ENCODE peak calls at places on chromosomes 13 and 19, in four cellular contexts. V is fibroblast of mammary gland, U is mesenchymal stem cell, X is uterus. Q is an unnamed sample.

GRCh38 chr13:42041684-42042035 is 6.8 kb upstream of the DGKH start:
- DNase-seq in V (peak), U (peak), X (peak), Q (peak)

GRCh38 chr19:34960103-34960805 is 3.8 kb downstream of the ZNF792 start:
- DNase-seq in V (peak), U (no peak), X (no peak), Q (no peak)

GRCh38 chr13:86681223-86681622 is 882.0 kb upstream of the SLITRK6 start:
- DNase-seq in V (no peak), U (no peak), X (no peak), Q (no peak)

GRCh38 chr19:35106291-35106583 is 9.4 kb upstream of the FXYD3 start:
- DNase-seq in V (no peak), U (no peak), X (no peak), Q (no peak)

GRCh38 chr13:43783820-43784219 is 3.0 kb downstream of the ENOX1 start:
- DNase-seq in V (peak), U (peak), X (no peak), Q (no peak)

GRCh38 chr13:112241288-112241687 is 134.9 kb upstream of the SPACA7 start:
- DNase-seq in V (no peak), U (no peak), X (no peak), Q (no peak)

GRCh38 chr19:58558066-58558622 is at the start of gene UBE2M:
- DNase-seq in V (peak), U (peak), X (peak), Q (peak)

GRCh38 chr13:87094646-87095045 is 576.5 kb upstream of the SLITRK5 start:
- DNase-seq in V (peak), U (peak), X (no peak), Q (no peak)

GRCh38 chr13:47415048-47415447 is 518.2 kb upstream of the HTR2A start:
- DNase-seq in V (no peak), U (peak), X (no peak), Q (no peak)

DNA sequence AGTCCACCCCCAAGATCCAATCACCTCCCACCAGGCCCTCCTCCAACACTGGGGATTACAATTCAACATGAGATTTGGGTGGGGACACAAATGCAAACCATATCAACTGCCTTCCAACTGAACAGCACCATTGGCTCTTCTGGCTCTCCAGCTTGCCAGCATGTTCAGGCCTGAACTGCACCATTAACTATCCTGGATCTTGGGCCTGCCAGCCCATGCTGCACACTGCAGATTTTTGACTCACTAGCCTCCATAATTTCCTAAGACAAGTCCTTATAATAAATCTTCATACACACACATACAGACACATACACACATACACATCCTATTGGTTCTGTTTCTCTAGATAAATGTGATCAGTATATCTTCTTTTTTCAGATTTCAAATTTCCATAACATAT is 737.1 kb upstream of the SPRY2 start:
- DNase-seq in V (no peak), U (no peak), X (no peak), Q (no peak)
- H3K4me3 ChIP-seq in V (no peak), U (no peak), X (no peak), Q (no peak)

GRCh38 chr13:35917252-35917941 is 213.8 kb downstream of the DCLK1 start:
- DNase-seq in V (no peak), U (no peak), X (no peak), Q (no peak)

GRCh38 chr13:35920816-35921215 is 210.4 kb downstream of the DCLK1 start:
- DNase-seq in V (no peak), U (no peak), X (no peak), Q (no peak)

GRCh38 chr13:35914662-35915061 is 216.5 kb downstream of the DCLK1 start:
- DNase-seq in V (peak), U (no peak), X (no peak), Q (no peak)

GRCh38 chr13:35916186-35916585 is 215.0 kb downstream of the DCLK1 start:
- DNase-seq in V (no peak), U (no peak), X (no peak), Q (no peak)

DNA sequence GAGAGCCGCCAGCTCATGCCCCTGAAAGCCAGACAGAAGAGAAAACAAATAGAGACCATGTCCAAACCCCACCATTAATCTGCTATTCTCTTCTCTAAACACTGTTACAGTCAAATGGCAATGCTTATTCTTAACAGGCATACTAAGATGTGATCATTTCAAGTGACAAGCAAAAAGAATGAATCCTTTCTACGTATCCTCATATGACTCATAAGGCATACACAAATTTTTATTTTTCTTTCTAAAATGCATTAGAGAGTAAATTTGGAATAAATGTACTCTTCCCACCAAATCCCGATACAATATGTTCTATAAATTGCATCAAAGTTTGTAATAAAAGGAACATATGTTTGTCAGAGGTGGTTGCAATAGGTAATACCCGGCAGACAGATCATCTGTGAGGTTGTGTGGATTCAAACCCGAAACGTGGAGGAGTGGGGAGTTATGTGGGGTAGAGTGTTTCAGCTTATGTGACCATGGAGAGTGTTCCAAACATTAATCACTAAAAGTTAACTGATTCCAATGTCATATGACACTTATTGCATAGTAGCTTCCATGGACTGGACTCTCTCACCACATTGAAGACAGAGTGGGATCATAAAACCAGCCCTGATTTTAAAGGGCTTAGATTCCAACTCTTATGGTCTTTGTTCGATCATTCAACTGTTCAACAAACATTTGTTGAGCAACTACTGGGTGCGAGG is 213.1 kb downstream of the DCLK1 start:
- DNase-seq in V (peak), U (no peak), X (no peak), Q (no peak)
- H3K4me3 ChIP-seq in V (no peak), U (no peak), X (no peak), Q (no peak)

DNA sequence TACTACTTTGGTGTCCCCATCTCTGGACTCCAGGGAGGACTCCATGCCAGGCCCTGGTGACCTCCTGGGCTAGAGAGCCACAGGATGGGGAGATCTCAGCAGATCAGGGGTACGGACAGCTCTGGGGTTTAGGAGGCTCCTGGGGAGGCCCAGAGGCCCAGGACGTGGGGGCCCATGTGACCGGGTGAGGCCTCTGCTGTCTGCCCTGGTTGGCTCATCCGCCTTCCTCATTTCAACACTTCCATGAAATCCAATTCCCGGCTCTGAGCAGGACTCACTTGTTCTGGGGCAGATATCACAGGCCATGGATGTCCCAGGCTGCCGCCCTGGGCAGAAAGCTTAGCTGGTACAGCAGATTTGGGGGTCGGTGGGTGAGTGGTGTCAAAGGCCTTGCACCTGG is 1.1 kb upstream of the PRAM1 start:
- DNase-seq in V (no peak), U (no peak), X (no peak), Q (no peak)
- H3K4me3 ChIP-seq in V (no peak), U (no peak), X (no peak), Q (no peak)

GRCh38 chr19:591099-591958 is 1.6 kb downstream of the HCN2 start:
- DNase-seq in V (no peak), U (no peak), X (no peak), Q (no peak)
- H3K4me3 ChIP-seq in V (no peak), U (peak), X (no peak), Q (no peak)

GRCh38 chr19:1074512-1075283 is 7.7 kb downstream of the ARHGAP45 start:
- DNase-seq in V (no peak), U (no peak), X (peak), Q (peak)
- H3K4me3 ChIP-seq in V (no peak), U (no peak), X (no peak), Q (peak)

GRCh38 chr19:28703400-28703956 is 509.5 kb downstream of the UQCRFS1 start:
- DNase-seq in V (no peak), U (no peak), X (no peak), Q (no peak)

GRCh38 chr19:28711401-28711800 is 501.6 kb downstream of the UQCRFS1 start:
- DNase-seq in V (no peak), U (no peak), X (no peak), Q (no peak)

GRCh38 chr19:28705008-28705407 is 507.9 kb downstream of the UQCRFS1 start:
- DNase-seq in V (peak), U (peak), X (no peak), Q (no peak)

GRCh38 chr19:28710278-28710677 is 502.7 kb downstream of the UQCRFS1 start:
- DNase-seq in V (peak), U (peak), X (no peak), Q (no peak)

DNA sequence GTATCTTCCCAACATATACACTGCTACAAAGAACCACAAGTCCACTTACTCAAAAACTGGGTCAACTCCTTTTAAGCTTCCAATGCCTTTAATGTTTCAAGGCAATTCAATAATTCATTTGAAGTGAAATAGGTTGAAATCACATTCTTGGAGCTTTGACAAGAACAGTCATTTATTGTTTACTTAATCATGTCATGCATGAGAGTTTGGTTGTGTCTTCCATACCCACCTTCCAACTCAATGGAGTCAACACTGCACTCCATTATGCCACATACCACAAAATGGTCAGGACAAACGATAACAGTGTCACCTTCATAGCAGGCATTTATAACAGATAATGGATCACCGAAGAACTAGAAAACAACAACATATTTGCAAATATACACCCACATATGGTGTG is 506.3 kb downstream of the UQCRFS1 start:
- DNase-seq in V (peak), U (no peak), X (no peak), Q (no peak)
- H3K4me3 ChIP-seq in V (no peak), U (no peak), X (no peak), Q (no peak)

DNA sequence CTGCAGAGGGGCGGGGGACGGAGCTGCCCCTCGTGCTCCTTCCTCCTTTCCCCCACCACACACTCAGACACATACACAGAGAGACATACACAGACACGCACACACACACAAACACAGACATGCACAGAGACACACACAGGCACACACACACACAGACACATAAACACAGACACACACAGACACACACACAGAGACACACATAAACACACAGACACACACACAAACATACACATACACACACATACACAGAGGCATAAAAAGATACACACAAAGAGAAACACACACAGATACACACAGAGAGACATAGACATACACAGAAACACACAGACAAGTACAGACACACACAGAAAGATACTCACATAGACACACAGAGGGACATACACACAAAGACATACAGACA is 136.0 kb downstream of the UQCRFS1 start:
- DNase-seq in V (no peak), U (no peak), X (no peak), Q (no peak)
- H3K4me3 ChIP-seq in V (no peak), U (no peak), X (no peak), Q (no peak)

Q was measured in prostate gland.